ENCODE peak calls at places on chromosomes 4 and X, in five cellular contexts. One of them, this sample, is unnamed.

GRCh38 chrX:40544343-40545250 is 36.2 kb upstream of the ATP6AP2 start:
- DNase-seq in GM23248: peak; percentile 27
- DNase-seq in hepatocyte: no peak
- DNase-seq in fibroblast of lung: peak; percentile 9
- DNase-seq in OCI-LY7: no peak
- DNase-seq in this sample: peak; percentile 19

GRCh38 chr4:108536577-108536976 is 83.8 kb upstream of the RPL34 start:
- DNase-seq in GM23248: no peak
- DNase-seq in hepatocyte: peak; percentile 29
- DNase-seq in fibroblast of lung: no peak
- DNase-seq in OCI-LY7: no peak
- DNase-seq in this sample: no peak

GRCh38 chr4:103075894-103076776 is at the start of gene SLC9B2:
- DNase-seq in GM23248: peak; percentile 86
- DNase-seq in hepatocyte: peak; percentile 78
- DNase-seq in fibroblast of lung: peak; percentile 70
- DNase-seq in OCI-LY7: peak; percentile 79
- DNase-seq in this sample: peak; percentile 67

GRCh38 chrX:154734101-154734781 is 16.6 kb downstream of the GAB3 start:
- DNase-seq in GM23248: peak; percentile 60
- DNase-seq in hepatocyte: no peak
- DNase-seq in fibroblast of lung: peak; percentile 83
- DNase-seq in OCI-LY7: no peak
- DNase-seq in this sample: peak; percentile 77

GRCh38 chrX:31633349-31633748 is 561.5 kb upstream of the FTHL17 start:
- DNase-seq in GM23248: no peak
- DNase-seq in hepatocyte: no peak
- DNase-seq in fibroblast of lung: no peak
- DNase-seq in OCI-LY7: no peak
- DNase-seq in this sample: no peak

GRCh38 chr4:38948551-38948950 is 80.9 kb downstream of the FAM114A1 start:
- DNase-seq in GM23248: peak; percentile 94
- DNase-seq in hepatocyte: peak; percentile 35
- DNase-seq in fibroblast of lung: peak; percentile 97
- DNase-seq in OCI-LY7: no peak
- DNase-seq in this sample: peak; percentile 76

GRCh38 chr4:119227690-119228089 is 15.2 kb downstream of the USP53 start:
- DNase-seq in GM23248: peak; percentile 20
- DNase-seq in hepatocyte: no peak
- DNase-seq in fibroblast of lung: peak; percentile 68
- DNase-seq in OCI-LY7: no peak
- DNase-seq in this sample: no peak

GRCh38 chr4:33080262-33080661 is 2360.1 kb downstream of the PCDH7 start:
- DNase-seq in GM23248: peak; percentile 44
- DNase-seq in hepatocyte: no peak
- DNase-seq in fibroblast of lung: peak; percentile 59
- DNase-seq in OCI-LY7: no peak
- DNase-seq in this sample: no peak

GRCh38 chr4:59249110-59249509 is 1951.0 kb upstream of the ADGRL3 start:
- DNase-seq in GM23248: no peak
- DNase-seq in hepatocyte: no peak
- DNase-seq in fibroblast of lung: no peak
- DNase-seq in OCI-LY7: no peak
- DNase-seq in this sample: no peak

GRCh38 chr4:106238819-106239420 is 77.1 kb downstream of the TBCK start:
- DNase-seq in GM23248: peak; percentile 59
- DNase-seq in hepatocyte: peak; percentile 60
- DNase-seq in fibroblast of lung: peak; percentile 39
- DNase-seq in OCI-LY7: peak; percentile 38
- DNase-seq in this sample: peak; percentile 47

GRCh38 chr4:147768113-147768512 is 36.2 kb downstream of the ARHGAP10 start:
- DNase-seq in GM23248: peak; percentile 81
- DNase-seq in hepatocyte: peak; percentile 71
- DNase-seq in fibroblast of lung: peak; percentile 65
- DNase-seq in OCI-LY7: no peak
- DNase-seq in this sample: peak; percentile 62

GRCh38 chr4:54229631-54230478 is 762 bp downstream of the PDGFRA start:
- DNase-seq in GM23248: peak; percentile 79
- DNase-seq in hepatocyte: peak; percentile 34
- DNase-seq in fibroblast of lung: peak; percentile 79
- DNase-seq in OCI-LY7: no peak
- DNase-seq in this sample: no peak

GRCh38 chrX:23637187-23637586 is 30.1 kb upstream of the PRDX4 start:
- DNase-seq in GM23248: no peak
- DNase-seq in hepatocyte: no peak
- DNase-seq in fibroblast of lung: no peak
- DNase-seq in OCI-LY7: no peak
- DNase-seq in this sample: no peak

GRCh38 chr4:95087657-95088455 is 330.1 kb downstream of the BMPR1B start:
- DNase-seq in GM23248: peak; percentile 32
- DNase-seq in hepatocyte: peak; percentile 40
- DNase-seq in fibroblast of lung: peak; percentile 49
- DNase-seq in OCI-LY7: no peak
- DNase-seq in this sample: no peak

GRCh38 chr4:184825394-184826314 is at the start of gene ACSL1:
- DNase-seq in GM23248: peak; percentile 87
- DNase-seq in hepatocyte: peak; percentile 92
- DNase-seq in fibroblast of lung: peak; percentile 66
- DNase-seq in OCI-LY7: peak; percentile 85
- DNase-seq in this sample: peak; percentile 56

GRCh38 chrX:136159615-136160025 is 12.3 kb downstream of the FHL1 start:
- DNase-seq in GM23248: no peak
- DNase-seq in hepatocyte: no peak
- DNase-seq in fibroblast of lung: peak; percentile 37
- DNase-seq in OCI-LY7: no peak
- DNase-seq in this sample: no peak

GRCh38 chr4:146273204-146273901 is 59.0 kb downstream of the REELD1 start:
- DNase-seq in GM23248: no peak
- DNase-seq in hepatocyte: no peak
- DNase-seq in fibroblast of lung: no peak
- DNase-seq in OCI-LY7: no peak
- DNase-seq in this sample: no peak

GRCh38 chrX:16838202-16839066 is 31.7 kb downstream of the RBBP7 start:
- DNase-seq in GM23248: peak; percentile 83
- DNase-seq in hepatocyte: peak; percentile 27
- DNase-seq in fibroblast of lung: peak; percentile 87
- DNase-seq in OCI-LY7: no peak
- DNase-seq in this sample: peak; percentile 48

GRCh38 chrX:53088136-53088974 is 5.6 kb upstream of the KANTR start:
- DNase-seq in GM23248: peak; percentile 80
- DNase-seq in hepatocyte: peak; percentile 92
- DNase-seq in fibroblast of lung: peak; percentile 74
- DNase-seq in OCI-LY7: no peak
- DNase-seq in this sample: peak; percentile 80

GRCh38 chrX:147912093-147912801 is 528 bp downstream of the FMR1 start:
- DNase-seq in GM23248: peak; percentile 67
- DNase-seq in hepatocyte: peak; percentile 35
- DNase-seq in fibroblast of lung: peak; percentile 41
- DNase-seq in OCI-LY7: peak; percentile 68
- DNase-seq in this sample: peak; percentile 32

GRCh38 chrX:53544936-53545335 is 110.8 kb upstream of the HSD17B10 start:
- DNase-seq in GM23248: no peak
- DNase-seq in hepatocyte: no peak
- DNase-seq in fibroblast of lung: no peak
- DNase-seq in OCI-LY7: no peak
- DNase-seq in this sample: no peak

GRCh38 chrX:133660356-133660755 is 245.1 kb upstream of the GPC4 start:
- DNase-seq in GM23248: peak; percentile 79
- DNase-seq in hepatocyte: no peak
- DNase-seq in fibroblast of lung: peak; percentile 81
- DNase-seq in OCI-LY7: no peak
- DNase-seq in this sample: peak; percentile 48

GRCh38 chrX:43975747-43976146 is 2.6 kb upstream of the NDP start:
- DNase-seq in GM23248: no peak
- DNase-seq in hepatocyte: no peak
- DNase-seq in fibroblast of lung: no peak
- DNase-seq in OCI-LY7: no peak
- DNase-seq in this sample: no peak

GRCh38 chr4:76954489-76954888 is 4.9 kb downstream of the SEPTIN11 start:
- DNase-seq in GM23248: no peak
- DNase-seq in hepatocyte: no peak
- DNase-seq in fibroblast of lung: no peak
- DNase-seq in OCI-LY7: no peak
- DNase-seq in this sample: no peak

DNA sequence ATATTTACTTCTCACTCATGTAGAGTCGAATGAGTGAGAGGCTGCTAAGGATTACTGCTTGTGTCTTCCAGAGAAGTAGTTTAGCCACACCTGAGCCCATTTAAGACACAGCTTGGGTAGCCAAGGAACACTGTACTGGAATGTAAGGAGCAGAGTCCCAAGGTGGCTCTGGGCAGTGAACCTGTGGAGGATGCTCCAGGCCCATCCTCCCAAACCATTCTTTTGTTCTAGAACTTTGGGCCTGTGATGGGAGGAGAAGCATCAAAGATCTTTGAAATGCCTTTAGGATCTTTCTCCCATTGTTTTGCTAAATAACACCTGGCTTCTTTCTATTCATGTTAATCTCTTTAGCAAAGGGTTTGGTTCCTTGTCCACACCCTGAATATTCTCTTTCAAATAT is 162.2 kb downstream of the KLHL4 start:
- DNase-seq in GM23248: no peak
- DNase-seq in hepatocyte: no peak
- DNase-seq in fibroblast of lung: no peak
- DNase-seq in OCI-LY7: no peak
- DNase-seq in this sample: no peak
- H3K79me2 ChIP-seq in GM23248: no peaks in the 10 kb centered on the region
- H3K79me2 ChIP-seq in hepatocyte: no peaks in the 10 kb centered on the region
- H3K79me2 ChIP-seq in fibroblast of lung: no peaks in the 10 kb centered on the region
- H3K79me2 ChIP-seq in OCI-LY7: no peaks in the 10 kb centered on the region
- H3K79me2 ChIP-seq in this sample: no peaks in the 10 kb centered on the region

GRCh38 chr4:88448905-88449689 is 7.8 kb upstream of the HERC5 start:
- DNase-seq in GM23248: no peak
- DNase-seq in hepatocyte: no peak
- DNase-seq in fibroblast of lung: no peak
- DNase-seq in OCI-LY7: no peak
- DNase-seq in this sample: no peak
- H2AFZ ChIP-seq in GM23248: no peak overlapping the region
- H2AFZ ChIP-seq in hepatocyte: no peak overlapping the region
- H2AFZ ChIP-seq in fibroblast of lung: no peak overlapping the region
- H2AFZ ChIP-seq in OCI-LY7: no peak overlapping the region
- H2AFZ ChIP-seq in this sample: no peak overlapping the region

GRCh38 chrX:11265352-11265751 is 27.9 kb upstream of the AMELX start:
- DNase-seq in GM23248: no peak
- DNase-seq in hepatocyte: no peak
- DNase-seq in fibroblast of lung: no peak
- DNase-seq in OCI-LY7: no peak
- DNase-seq in this sample: no peak
- H3K4me3 ChIP-seq in GM23248: no peak overlapping the region
- H3K4me3 ChIP-seq in hepatocyte: no peak overlapping the region
- H3K4me3 ChIP-seq in fibroblast of lung: no peak overlapping the region
- H3K4me3 ChIP-seq in OCI-LY7: no peak overlapping the region
- H3K4me3 ChIP-seq in this sample: no peak overlapping the region

GRCh38 chr4:7885216-7886134 is 54.2 kb downstream of the AFAP1 start:
- DNase-seq in GM23248: no peak
- DNase-seq in hepatocyte: no peak
- DNase-seq in fibroblast of lung: no peak
- DNase-seq in OCI-LY7: no peak
- DNase-seq in this sample: no peak
- H3K79me2 ChIP-seq in GM23248: peaks cover 99% of the 10 kb centered on the region
- H3K79me2 ChIP-seq in hepatocyte: peaks cover 90% of the 10 kb centered on the region
- H3K79me2 ChIP-seq in fibroblast of lung: peaks cover 63% of the 10 kb centered on the region
- H3K79me2 ChIP-seq in OCI-LY7: no peaks in the 10 kb centered on the region
- H3K79me2 ChIP-seq in this sample: peaks cover 95% of the 10 kb centered on the region

GRCh38 chr4:66591968-66592367 is 921.7 kb upstream of the EPHA5 start:
- DNase-seq in GM23248: no peak
- DNase-seq in hepatocyte: no peak
- DNase-seq in fibroblast of lung: no peak
- DNase-seq in OCI-LY7: no peak
- DNase-seq in this sample: no peak
- H2AFZ ChIP-seq in GM23248: no peak overlapping the region
- H2AFZ ChIP-seq in hepatocyte: no peak overlapping the region
- H2AFZ ChIP-seq in fibroblast of lung: no peak overlapping the region
- H2AFZ ChIP-seq in OCI-LY7: no peak overlapping the region
- H2AFZ ChIP-seq in this sample: no peak overlapping the region

GRCh38 chr4:158169931-158170690 is 2.7 kb downstream of the GASK1B start:
- DNase-seq in GM23248: peak; percentile 60
- DNase-seq in hepatocyte: no peak
- DNase-seq in fibroblast of lung: peak; percentile 48
- DNase-seq in OCI-LY7: no peak
- DNase-seq in this sample: peak; percentile 61
- H3K4me3 ChIP-seq in GM23248: peak overlapping the region; percentile 68
- H3K4me3 ChIP-seq in hepatocyte: peak overlapping the region; percentile 30
- H3K4me3 ChIP-seq in fibroblast of lung: peak overlapping the region; percentile 26
- H3K4me3 ChIP-seq in OCI-LY7: no peak overlapping the region
- H3K4me3 ChIP-seq in this sample: peak overlapping the region; percentile 67

This sample was measured in mammary epithelial cell.